ENCODE peak calls at places on chromosomes 4 and X, in five cellular contexts. One of them, this sample, is unnamed.
A peak's percentile ranks its signal among the peaks of the same experiment; 100 is the strongest.

GRCh38 chr4:141860974-141861373 is 224.6 kb downstream of the IL15 start:
- DNase-seq in HepG2: no peak
- DNase-seq in K562: no peak
- DNase-seq in GM12892: no peak
- DNase-seq in Peyer's patch: no peak
- DNase-seq in this sample: no peak

GRCh38 chrX:129983575-129984131 is 1.2 kb downstream of the BCORL1 start:
- DNase-seq in K562: peak; percentile 44
- DNase-seq in GM12892: no peak
- DNase-seq in Peyer's patch: peak; percentile 45
- DNase-seq in HepG2: no peak
- DNase-seq in this sample: no peak

GRCh38 chr4:123856689-123857545 is 460.3 kb downstream of the SPRY1 start:
- DNase-seq in HepG2: peak; percentile 95
- DNase-seq in GM12892: no peak
- DNase-seq in K562: no peak
- DNase-seq in Peyer's patch: no peak
- DNase-seq in this sample: no peak

GRCh38 chr4:144507309-144508101 is 138.5 kb upstream of the HHIP start:
- DNase-seq in K562: no peak
- DNase-seq in Peyer's patch: no peak
- DNase-seq in GM12892: no peak
- DNase-seq in HepG2: no peak
- DNase-seq in this sample: no peak

GRCh38 chr4:80535551-80535950 is 200.0 kb downstream of the CFAP299 start:
- DNase-seq in HepG2: no peak
- DNase-seq in Peyer's patch: no peak
- DNase-seq in GM12892: no peak
- DNase-seq in K562: no peak
- DNase-seq in this sample: no peak

GRCh38 chrX:34350552-34350951 is 218.4 kb upstream of the FAM47A start:
- DNase-seq in Peyer's patch: no peak
- DNase-seq in HepG2: no peak
- DNase-seq in GM12892: no peak
- DNase-seq in K562: no peak
- DNase-seq in this sample: no peak

GRCh38 chrX:115330498-115331138 is 41.1 kb downstream of the LUZP4 start:
- DNase-seq in K562: peak; percentile 51
- DNase-seq in Peyer's patch: no peak
- DNase-seq in HepG2: peak; percentile 36
- DNase-seq in GM12892: peak; percentile 24
- DNase-seq in this sample: no peak

GRCh38 chr4:152148057-152148456 is 387.2 kb upstream of the GATB start:
- DNase-seq in K562: no peak
- DNase-seq in HepG2: no peak
- DNase-seq in Peyer's patch: no peak
- DNase-seq in GM12892: no peak
- DNase-seq in this sample: no peak

GRCh38 chr4:38562751-38563198 is 101.2 kb upstream of the KLF3 start:
- DNase-seq in K562: no peak
- DNase-seq in HepG2: peak; percentile 18
- DNase-seq in GM12892: no peak
- DNase-seq in Peyer's patch: no peak
- DNase-seq in this sample: peak; percentile 59

GRCh38 chr4:68654946-68655721 is 15.3 kb downstream of the UGT2B15 start:
- DNase-seq in Peyer's patch: no peak
- DNase-seq in GM12892: no peak
- DNase-seq in HepG2: no peak
- DNase-seq in K562: no peak
- DNase-seq in this sample: no peak

GRCh38 chr4:128782076-128782715 is 27.3 kb upstream of the JADE1 start:
- DNase-seq in Peyer's patch: peak; percentile 55
- DNase-seq in GM12892: no peak
- DNase-seq in K562: no peak
- DNase-seq in HepG2: peak; percentile 28
- DNase-seq in this sample: no peak

GRCh38 chr4:124636793-124637192 is 75.7 kb downstream of the ANKRD50 start:
- DNase-seq in GM12892: no peak
- DNase-seq in HepG2: no peak
- DNase-seq in Peyer's patch: no peak
- DNase-seq in K562: no peak
- DNase-seq in this sample: no peak

GRCh38 chr4:22906046-22906445 is 213.3 kb downstream of the GBA3 start:
- DNase-seq in GM12892: no peak
- DNase-seq in HepG2: no peak
- DNase-seq in Peyer's patch: no peak
- DNase-seq in K562: no peak
- DNase-seq in this sample: no peak

GRCh38 chr4:22911285-22911684 is 218.5 kb downstream of the GBA3 start:
- DNase-seq in Peyer's patch: no peak
- DNase-seq in K562: no peak
- DNase-seq in GM12892: no peak
- DNase-seq in HepG2: no peak
- DNase-seq in this sample: no peak

GRCh38 chr4:22910200-22910599 is 217.5 kb downstream of the GBA3 start:
- DNase-seq in HepG2: no peak
- DNase-seq in Peyer's patch: no peak
- DNase-seq in GM12892: no peak
- DNase-seq in K562: no peak
- DNase-seq in this sample: no peak
- TF ChIP-seq POLR2A in HepG2: no peak
- TF ChIP-seq POLR2A in Peyer's patch: no peak
- TF ChIP-seq POLR2A in GM12892: no peak
- TF ChIP-seq POLR2A in K562: no peak
- TF ChIP-seq POLR2A in this sample: no peak

GRCh38 chrX:49101629-49101984 is 21.9 kb upstream of the WDR45 start:
- DNase-seq in K562: peak; percentile 21
- DNase-seq in HepG2: no peak
- DNase-seq in Peyer's patch: no peak
- DNase-seq in GM12892: no peak
- DNase-seq in this sample: no peak

GRCh38 chrX:49102221-49102620 is 21.3 kb downstream of the GPKOW start:
- DNase-seq in Peyer's patch: no peak
- DNase-seq in K562: no peak
- DNase-seq in HepG2: peak; percentile 75
- DNase-seq in GM12892: no peak
- DNase-seq in this sample: no peak

GRCh38 chrX:49103637-49104036 is 19.9 kb downstream of the GPKOW start:
- DNase-seq in GM12892: no peak
- DNase-seq in HepG2: peak; percentile 27
- DNase-seq in K562: no peak
- DNase-seq in Peyer's patch: no peak
- DNase-seq in this sample: no peak

GRCh38 chrX:49096419-49096818 is 16.7 kb upstream of the WDR45 start:
- DNase-seq in K562: no peak
- DNase-seq in GM12892: no peak
- DNase-seq in Peyer's patch: no peak
- DNase-seq in HepG2: no peak
- DNase-seq in this sample: no peak

GRCh38 chrX:49100704-49101628 is 21.3 kb upstream of the WDR45 start:
- DNase-seq in Peyer's patch: peak; percentile 92
- DNase-seq in K562: peak; percentile 98
- DNase-seq in GM12892: peak; percentile 90
- DNase-seq in HepG2: peak; percentile 89
- DNase-seq in this sample: peak; percentile 98
- TF ChIP-seq POLR2A in Peyer's patch: peak; percentile 54
- TF ChIP-seq POLR2A in K562: peak; percentile 89
- TF ChIP-seq POLR2A in GM12892: peak; percentile 74
- TF ChIP-seq POLR2A in HepG2: peak; percentile 59
- TF ChIP-seq POLR2A in this sample: no peak

GRCh38 chrX:53686151-53686885 is at the start of gene HUWE1:
- DNase-seq in Peyer's patch: peak; percentile 78
- DNase-seq in GM12892: peak; percentile 41
- DNase-seq in K562: peak; percentile 72
- DNase-seq in HepG2: peak; percentile 52
- DNase-seq in this sample: peak; percentile 64
- TF ChIP-seq POLR2A in Peyer's patch: peak; percentile 7
- TF ChIP-seq POLR2A in GM12892: peak; percentile 85
- TF ChIP-seq POLR2A in K562: peak; percentile 76
- TF ChIP-seq POLR2A in HepG2: peak; percentile 59
- TF ChIP-seq POLR2A in this sample: no peak

GRCh38 chr4:168478868-168479267 is 1.4 kb downstream of the DDX60L start:
- DNase-seq in K562: no peak
- DNase-seq in HepG2: no peak
- DNase-seq in Peyer's patch: no peak
- DNase-seq in GM12892: no peak
- DNase-seq in this sample: no peak
- TF ChIP-seq POLR2A in K562: no peak
- TF ChIP-seq POLR2A in HepG2: no peak
- TF ChIP-seq POLR2A in Peyer's patch: no peak
- TF ChIP-seq POLR2A in GM12892: no peak
- TF ChIP-seq POLR2A in this sample: no peak

GRCh38 chr4:30535255-30535654 is 184.9 kb upstream of the PCDH7 start:
- DNase-seq in GM12892: no peak
- DNase-seq in HepG2: no peak
- DNase-seq in Peyer's patch: no peak
- DNase-seq in K562: no peak
- DNase-seq in this sample: no peak
- TF ChIP-seq POLR2A in GM12892: no peak
- TF ChIP-seq POLR2A in HepG2: no peak
- TF ChIP-seq POLR2A in Peyer's patch: no peak
- TF ChIP-seq POLR2A in K562: no peak
- TF ChIP-seq POLR2A in this sample: no peak

DNA sequence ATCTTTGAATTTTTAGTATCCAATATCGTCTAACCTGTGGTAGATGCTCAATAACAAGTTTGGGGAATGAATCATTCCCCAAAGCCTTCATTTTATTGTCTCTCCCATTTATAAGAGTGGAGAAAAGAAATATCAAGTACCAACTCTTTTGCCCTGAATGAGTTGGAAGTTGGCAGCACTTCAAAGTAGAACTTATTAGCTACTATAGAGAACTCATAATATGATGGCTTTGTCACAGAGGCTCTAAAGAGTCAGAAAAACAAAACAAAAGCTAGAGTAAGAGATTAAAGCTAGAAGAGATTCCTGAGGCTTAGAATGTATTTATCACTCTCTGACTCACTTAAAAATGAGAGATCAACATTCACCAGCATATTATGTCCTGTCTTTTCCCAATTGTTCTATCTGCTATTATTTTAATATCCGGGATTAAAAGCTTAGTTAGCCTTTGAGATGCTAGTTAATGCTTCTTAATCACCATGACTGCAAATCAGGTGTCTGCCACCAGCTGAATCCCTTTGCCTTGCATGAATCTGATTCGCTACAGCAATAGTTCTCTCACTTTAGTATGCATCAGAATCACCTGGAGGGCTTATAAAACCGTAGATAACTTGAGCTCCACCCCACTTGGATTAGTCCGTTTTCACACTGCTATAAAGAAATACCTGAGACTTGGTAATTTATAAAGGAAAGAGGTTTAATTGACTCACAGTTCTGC is 77.9 kb downstream of the PALLD start:
- DNase-seq in HepG2: no peak
- DNase-seq in K562: no peak
- DNase-seq in Peyer's patch: no peak
- DNase-seq in GM12892: no peak
- DNase-seq in this sample: no peak
- TF ChIP-seq POLR2A in HepG2: no peak
- TF ChIP-seq POLR2A in K562: no peak
- TF ChIP-seq POLR2A in Peyer's patch: no peak
- TF ChIP-seq POLR2A in GM12892: no peak
- TF ChIP-seq POLR2A in this sample: no peak

GRCh38 chrX:141947350-141947749 is 43.7 kb downstream of the MAGEC1 start:
- DNase-seq in Peyer's patch: no peak
- DNase-seq in HepG2: no peak
- DNase-seq in K562: no peak
- DNase-seq in GM12892: no peak
- DNase-seq in this sample: no peak

DNA sequence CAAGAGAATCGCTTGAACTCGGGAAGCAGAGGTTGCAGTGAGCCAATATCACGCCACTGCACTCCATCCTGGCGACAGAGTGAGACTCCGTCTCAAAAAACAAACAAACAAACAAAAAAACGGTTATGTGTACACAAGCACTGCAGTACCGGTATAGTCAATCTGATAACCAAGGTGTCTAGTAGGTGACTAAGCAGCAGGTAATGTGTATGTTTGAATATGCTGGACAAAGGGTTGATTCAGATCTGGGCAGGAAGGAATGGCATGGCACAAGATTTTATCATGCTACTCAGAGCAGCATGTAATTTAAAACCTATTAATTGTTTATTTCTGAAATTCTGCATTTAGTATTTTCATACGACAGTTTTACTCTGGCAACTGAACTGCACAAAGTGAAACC is 41.7 kb downstream of the MAGEC1 start:
- DNase-seq in HepG2: no peak
- DNase-seq in GM12892: no peak
- DNase-seq in Peyer's patch: no peak
- DNase-seq in K562: no peak
- DNase-seq in this sample: no peak
- TF ChIP-seq POLR2A in HepG2: no peak
- TF ChIP-seq POLR2A in GM12892: no peak
- TF ChIP-seq POLR2A in Peyer's patch: no peak
- TF ChIP-seq POLR2A in K562: no peak
- TF ChIP-seq POLR2A in this sample: no peak